ENCODE peak calls at places on chromosomes 6 and 20, in nine cellular contexts. Y is spleen, L is body of pancreas, Z is uterus, B is tibial nerve, A is A549, V is breast epithelium, Q is testis, X is heart left ventricle. R is an unnamed sample.
A peak's percentile ranks its signal among the peaks of the same experiment; 100 is the strongest.

GRCh38 chr6:70325009-70325408 is 22.1 kb upstream of the COL9A1 start:
- DNase-seq in Y (no peak), L (no peak), Z (no peak), B (no peak), A (no peak), V (no peak), Q (no peak), X (no peak), R (no peak)

GRCh38 chr20:19976595-19977372 is 40.4 kb upstream of the NAA20 start:
- DNase-seq in Y (no peak), L (peak; percentile 78), Z (peak; percentile 72), B (no peak), A (peak; percentile 79), V (peak; percentile 82), Q (peak; percentile 57), X (peak; percentile 77), R (no peak)

GRCh38 chr20:34023937-34024732 is 30.4 kb downstream of the RALY start:
- DNase-seq in Y (no peak), L (no peak), Z (no peak), B (no peak), A (no peak), V (no peak), Q (no peak), X (no peak), R (no peak)

GRCh38 chr6:139256087-139256486 is 35.7 kb downstream of the TXLNB start:
- DNase-seq in Y (no peak), L (peak; percentile 43), Z (no peak), B (no peak), A (no peak), V (no peak), Q (peak; percentile 71), X (no peak), R (no peak)

GRCh38 chr20:8853805-8854338 is 215.0 kb upstream of the PLCB4 start:
- DNase-seq in Y (no peak), L (peak; percentile 54), Z (peak; percentile 25), B (no peak), A (peak; percentile 70), V (no peak), Q (peak; percentile 45), X (no peak), R (no peak)

GRCh38 chr20:15158438-15158990 is 821.1 kb upstream of the FLRT3 start:
- DNase-seq in Y (no peak), L (no peak), Z (no peak), B (no peak), A (no peak), V (no peak), Q (no peak), X (no peak), R (no peak)

GRCh38 chr20:15475483-15475882 is 1097.8 kb downstream of the KIF16B start:
- DNase-seq in Y (peak; percentile 76), L (peak; percentile 29), Z (no peak), B (peak; percentile 19), A (no peak), V (no peak), Q (peak; percentile 50), X (peak; percentile 28), R (no peak)

GRCh38 chr6:147834377-147834776 is 325.9 kb downstream of the SAMD5 start:
- DNase-seq in Y (no peak), L (no peak), Z (no peak), B (no peak), A (no peak), V (no peak), Q (no peak), X (no peak), R (no peak)

GRCh38 chr6:157244175-157244574 is 79.1 kb downstream of the TMEM242 start:
- DNase-seq in Y (peak; percentile 38), L (no peak), Z (no peak), B (no peak), A (no peak), V (no peak), Q (no peak), X (no peak), R (no peak)

GRCh38 chr6:170152989-170153388 is 137.9 kb downstream of the DLL1 start:
- DNase-seq in Y (no peak), L (peak; percentile 87), Z (no peak), B (no peak), A (peak; percentile 22), V (peak; percentile 63), Q (no peak), X (peak; percentile 62), R (no peak)

GRCh38 chr6:128641701-128642100 is 121.3 kb upstream of the PTPRK start:
- DNase-seq in Y (no peak), L (no peak), Z (no peak), B (no peak), A (no peak), V (no peak), Q (no peak), X (no peak), R (no peak)

GRCh38 chr20:13344671-13345070 is 123.6 kb downstream of the ISM1 start:
- DNase-seq in Y (no peak), L (no peak), Z (no peak), B (no peak), A (no peak), V (no peak), Q (no peak), X (no peak), R (no peak)

GRCh38 chr20:62824476-62825287 is 7.8 kb downstream of the COL9A3 start:
- DNase-seq in Y (no peak), L (no peak), Z (peak; percentile 80), B (no peak), A (no peak), V (peak; percentile 64), Q (no peak), X (no peak), R (no peak)
- TF ChIP-seq POLR2A in Y (no peak), L (peak; percentile 20), Z (no peak), B (no peak), A (no peak), V (no peak), Q (no peak), X (no peak), R (no peak)

GRCh38 chr6:19833947-19834346 is 3.2 kb upstream of the ID4 start:
- DNase-seq in Y (no peak), L (peak; percentile 36), Z (no peak), B (no peak), A (no peak), V (no peak), Q (peak; percentile 78), X (no peak), R (no peak)
- TF ChIP-seq POLR2A in Y (no peak), L (no peak), Z (no peak), B (no peak), A (no peak), V (no peak), Q (no peak), X (no peak), R (no peak)

GRCh38 chr20:58651823-58652605 is 931 bp downstream of the STX16 start:
- DNase-seq in Y (peak; percentile 89), L (peak; percentile 74), Z (no peak), B (no peak), A (peak; percentile 72), V (peak; percentile 17), Q (peak; percentile 68), X (peak; percentile 49), R (peak; percentile 64)
- TF ChIP-seq POLR2A in Y (peak; percentile 48), L (peak; percentile 65), Z (no peak), B (no peak), A (no peak), V (no peak), Q (no peak), X (no peak), R (peak; percentile 67)

GRCh38 chr6:134175532-134176282 is 123.3 kb upstream of the SLC2A12 start:
- DNase-seq in Y (peak; percentile 94), L (peak; percentile 88), Z (peak; percentile 60), B (peak; percentile 46), A (peak; percentile 34), V (peak; percentile 73), Q (peak; percentile 67), X (peak; percentile 87), R (peak; percentile 25)
- TF ChIP-seq POLR2A in Y (no peak), L (peak; percentile 66), Z (no peak), B (no peak), A (peak; percentile 25), V (no peak), Q (no peak), X (no peak), R (no peak)

DNA sequence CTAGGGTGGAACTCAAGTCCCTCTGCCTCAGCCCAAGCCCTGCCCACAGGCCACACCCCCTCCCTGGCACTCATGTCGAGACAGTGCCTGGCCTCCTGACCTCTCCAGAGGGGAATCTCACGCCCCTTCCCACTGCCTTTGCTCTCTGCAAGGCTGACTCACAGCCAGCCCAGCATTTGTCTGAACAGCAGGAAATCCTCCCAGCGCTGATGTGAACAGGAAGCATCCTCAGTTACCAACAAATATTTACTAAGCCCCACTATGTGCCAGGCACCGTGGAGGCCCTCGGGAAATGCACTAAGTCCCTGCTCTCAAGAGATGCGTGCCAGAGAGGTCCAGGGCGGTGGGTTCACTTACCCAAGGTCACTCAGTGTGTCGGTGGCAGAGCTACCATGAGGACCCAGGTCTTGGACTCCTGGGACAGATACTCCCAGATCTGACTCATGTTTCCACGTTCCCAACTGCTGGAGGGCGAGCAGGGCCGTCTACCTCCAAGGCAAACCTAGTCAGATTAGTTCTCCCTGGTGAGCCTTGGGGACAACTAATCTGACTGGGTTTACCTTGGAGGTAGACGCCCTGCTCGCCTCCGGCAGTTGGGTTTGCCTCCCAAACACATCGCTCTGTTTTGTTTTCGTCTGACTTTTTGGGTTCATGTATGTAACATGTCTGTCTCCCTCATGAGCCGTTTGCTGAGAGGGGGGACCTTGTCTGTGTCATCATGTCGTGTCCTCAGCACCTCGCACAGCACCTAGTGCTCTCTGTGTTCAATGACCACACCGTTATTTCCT is 7.7 kb downstream of the ADA start:
- DNase-seq in Y (peak; percentile 84), L (peak; percentile 71), Z (peak; percentile 66), B (no peak), A (peak; percentile 62), V (no peak), Q (no peak), X (peak; percentile 89), R (no peak)
- TF ChIP-seq POLR2A in Y (no peak), L (no peak), Z (no peak), B (no peak), A (no peak), V (no peak), Q (no peak), X (no peak), R (no peak)

R was measured in GM12892.